ENCODE peak calls at places on chromosomes 4 and X, in five cellular contexts. One of them, this sample, is unnamed.

GRCh38 chr4:79855081-79855480 is 217.9 kb downstream of the ANTXR2 start:
- DNase-seq in CD4-positive, alpha-beta memory T cell: no peak
- DNase-seq in cardiac muscle cell: no peak
- DNase-seq in iPS DF 6.9: no peak
- DNase-seq in tibial artery: no peak
- DNase-seq in this sample: no peak

GRCh38 chrX:39883664-39884063 is 214.1 kb downstream of the BCOR start:
- DNase-seq in cardiac muscle cell: no peak
- DNase-seq in iPS DF 6.9: no peak
- DNase-seq in CD4-positive, alpha-beta memory T cell: no peak
- DNase-seq in tibial artery: no peak
- DNase-seq in this sample: no peak

GRCh38 chrX:110015027-110015426 is 12.1 kb downstream of the TMEM164 start:
- DNase-seq in tibial artery: no peak
- DNase-seq in iPS DF 6.9: no peak
- DNase-seq in CD4-positive, alpha-beta memory T cell: no peak
- DNase-seq in cardiac muscle cell: no peak
- DNase-seq in this sample: no peak

GRCh38 chr4:188107931-188108843 is 1.2 kb downstream of the TRIML2 start:
- DNase-seq in tibial artery: no peak
- DNase-seq in iPS DF 6.9: peak; percentile 80
- DNase-seq in CD4-positive, alpha-beta memory T cell: no peak
- DNase-seq in cardiac muscle cell: no peak
- DNase-seq in this sample: no peak

GRCh38 chr4:84582988-84583870 is at the start of gene CDS1:
- DNase-seq in cardiac muscle cell: peak; percentile 71
- DNase-seq in CD4-positive, alpha-beta memory T cell: no peak
- DNase-seq in iPS DF 6.9: no peak
- DNase-seq in tibial artery: no peak
- DNase-seq in this sample: no peak

GRCh38 chr4:185780472-185780871 is 31.5 kb downstream of the SORBS2 start:
- DNase-seq in tibial artery: no peak
- DNase-seq in iPS DF 6.9: no peak
- DNase-seq in CD4-positive, alpha-beta memory T cell: no peak
- DNase-seq in cardiac muscle cell: no peak
- DNase-seq in this sample: no peak

GRCh38 chr4:54714631-54715030 is 56.9 kb downstream of the KIT start:
- DNase-seq in cardiac muscle cell: no peak
- DNase-seq in iPS DF 6.9: no peak
- DNase-seq in tibial artery: no peak
- DNase-seq in CD4-positive, alpha-beta memory T cell: no peak
- DNase-seq in this sample: no peak

GRCh38 chr4:84681488-84682274 is 98.8 kb downstream of the CDS1 start:
- DNase-seq in cardiac muscle cell: peak; percentile 81
- DNase-seq in tibial artery: no peak
- DNase-seq in CD4-positive, alpha-beta memory T cell: no peak
- DNase-seq in iPS DF 6.9: no peak
- DNase-seq in this sample: no peak

GRCh38 chr4:1367230-1367935 is 20.4 kb downstream of the UVSSA start:
- DNase-seq in iPS DF 6.9: no peak
- DNase-seq in tibial artery: no peak
- DNase-seq in cardiac muscle cell: no peak
- DNase-seq in CD4-positive, alpha-beta memory T cell: no peak
- DNase-seq in this sample: no peak

GRCh38 chr4:2251073-2251794 is 9.3 kb upstream of the HAUS3 start:
- DNase-seq in cardiac muscle cell: no peak
- DNase-seq in tibial artery: peak; percentile 18
- DNase-seq in CD4-positive, alpha-beta memory T cell: no peak
- DNase-seq in iPS DF 6.9: no peak
- DNase-seq in this sample: no peak

GRCh38 chr4:84920591-84920990 is 45.9 kb downstream of the WDFY3 start:
- DNase-seq in iPS DF 6.9: no peak
- DNase-seq in cardiac muscle cell: no peak
- DNase-seq in tibial artery: peak; percentile 28
- DNase-seq in CD4-positive, alpha-beta memory T cell: no peak
- DNase-seq in this sample: no peak

DNA sequence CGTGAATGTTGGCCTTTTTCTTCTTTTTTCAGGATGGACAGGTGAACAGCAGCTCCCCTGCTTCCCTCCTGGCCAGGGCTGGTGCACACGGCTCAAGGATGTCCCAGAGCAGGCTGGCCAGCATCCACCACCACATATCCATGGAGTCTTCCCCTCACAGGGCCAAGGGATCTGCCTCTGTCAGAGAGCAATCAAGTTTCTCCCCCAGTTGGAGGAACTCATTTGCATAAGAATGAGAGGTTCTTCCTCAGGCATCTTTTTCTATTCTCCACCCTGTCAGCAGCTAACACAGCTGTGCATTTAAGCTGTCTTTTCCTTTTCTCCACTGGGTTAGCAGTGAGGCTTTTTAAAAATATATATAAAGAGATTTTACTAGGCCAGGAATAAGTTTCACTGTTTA is 143.8 kb downstream of the ANAPC10 start:
- DNase-seq in iPS DF 6.9: no peak
- DNase-seq in CD4-positive, alpha-beta memory T cell: no peak
- DNase-seq in tibial artery: no peak
- DNase-seq in cardiac muscle cell: no peak
- DNase-seq in this sample: no peak
- H3K9me3 ChIP-seq in iPS DF 6.9: no peaks in the 10 kb centered on the region
- H3K9me3 ChIP-seq in CD4-positive, alpha-beta memory T cell: peaks cover 4% of the 10 kb centered on the region
- H3K9me3 ChIP-seq in tibial artery: peaks cover 38% of the 10 kb centered on the region
- H3K9me3 ChIP-seq in cardiac muscle cell: no peaks in the 10 kb centered on the region
- H3K9me3 ChIP-seq in this sample: peaks cover 19% of the 10 kb centered on the region

GRCh38 chrX:44980403-44980802 is 107.4 kb downstream of the KDM6A start:
- DNase-seq in cardiac muscle cell: no peak
- DNase-seq in tibial artery: no peak
- DNase-seq in CD4-positive, alpha-beta memory T cell: no peak
- DNase-seq in iPS DF 6.9: no peak
- DNase-seq in this sample: no peak
- H3K9me3 ChIP-seq in cardiac muscle cell: no peaks in the 10 kb centered on the region
- H3K9me3 ChIP-seq in tibial artery: no peaks in the 10 kb centered on the region
- H3K9me3 ChIP-seq in CD4-positive, alpha-beta memory T cell: no peaks in the 10 kb centered on the region
- H3K9me3 ChIP-seq in iPS DF 6.9: no peaks in the 10 kb centered on the region
- H3K9me3 ChIP-seq in this sample: peaks cover 5% of the 10 kb centered on the region

GRCh38 chrX:137549073-137549472 is 16.9 kb upstream of the ZIC3 start:
- DNase-seq in iPS DF 6.9: no peak
- DNase-seq in cardiac muscle cell: no peak
- DNase-seq in tibial artery: no peak
- DNase-seq in CD4-positive, alpha-beta memory T cell: no peak
- DNase-seq in this sample: no peak

GRCh38 chrX:137550561-137551305 is 15.2 kb upstream of the ZIC3 start:
- DNase-seq in cardiac muscle cell: no peak
- DNase-seq in CD4-positive, alpha-beta memory T cell: no peak
- DNase-seq in tibial artery: no peak
- DNase-seq in iPS DF 6.9: no peak
- DNase-seq in this sample: no peak

GRCh38 chrX:137547291-137547690 is 18.6 kb upstream of the ZIC3 start:
- DNase-seq in iPS DF 6.9: no peak
- DNase-seq in CD4-positive, alpha-beta memory T cell: no peak
- DNase-seq in cardiac muscle cell: peak; percentile 26
- DNase-seq in tibial artery: no peak
- DNase-seq in this sample: no peak

GRCh38 chrX:137548261-137548660 is 17.7 kb upstream of the ZIC3 start:
- DNase-seq in CD4-positive, alpha-beta memory T cell: no peak
- DNase-seq in cardiac muscle cell: no peak
- DNase-seq in iPS DF 6.9: no peak
- DNase-seq in tibial artery: no peak
- DNase-seq in this sample: no peak

GRCh38 chrX:137549846-137550534 is 15.9 kb upstream of the ZIC3 start:
- DNase-seq in iPS DF 6.9: no peak
- DNase-seq in CD4-positive, alpha-beta memory T cell: no peak
- DNase-seq in tibial artery: no peak
- DNase-seq in cardiac muscle cell: no peak
- DNase-seq in this sample: no peak
- H3K9me3 ChIP-seq in iPS DF 6.9: no peaks in the 10 kb centered on the region
- H3K9me3 ChIP-seq in CD4-positive, alpha-beta memory T cell: no peaks in the 10 kb centered on the region
- H3K9me3 ChIP-seq in tibial artery: peaks cover 6% of the 10 kb centered on the region
- H3K9me3 ChIP-seq in cardiac muscle cell: no peaks in the 10 kb centered on the region
- H3K9me3 ChIP-seq in this sample: no peaks in the 10 kb centered on the region

DNA sequence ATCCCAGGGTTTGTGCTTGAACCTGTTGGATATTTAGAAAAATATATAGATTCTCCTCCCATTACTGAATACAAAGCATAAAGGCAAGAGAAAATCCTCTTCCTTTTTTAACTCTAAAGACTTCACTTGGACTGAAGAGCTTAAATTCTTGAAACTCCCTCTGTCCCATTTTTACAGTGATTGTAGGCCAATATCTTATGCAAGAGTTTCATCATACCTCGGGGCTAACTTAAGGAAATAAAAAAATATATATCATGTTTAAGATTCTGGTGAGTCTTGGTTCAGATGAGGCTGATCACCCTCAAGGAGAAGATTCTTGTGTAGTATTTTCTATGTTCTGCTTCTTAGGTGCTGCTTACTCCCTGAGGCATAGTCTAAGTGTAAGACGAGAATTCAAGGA is 1449.6 kb downstream of the C4orf33 start:
- DNase-seq in tibial artery: no peak
- DNase-seq in cardiac muscle cell: no peak
- DNase-seq in iPS DF 6.9: no peak
- DNase-seq in CD4-positive, alpha-beta memory T cell: no peak
- DNase-seq in this sample: no peak
- H3K9me3 ChIP-seq in tibial artery: no peaks in the 10 kb centered on the region
- H3K9me3 ChIP-seq in cardiac muscle cell: no peaks in the 10 kb centered on the region
- H3K9me3 ChIP-seq in iPS DF 6.9: no peaks in the 10 kb centered on the region
- H3K9me3 ChIP-seq in CD4-positive, alpha-beta memory T cell: no peaks in the 10 kb centered on the region
- H3K9me3 ChIP-seq in this sample: no peaks in the 10 kb centered on the region

DNA sequence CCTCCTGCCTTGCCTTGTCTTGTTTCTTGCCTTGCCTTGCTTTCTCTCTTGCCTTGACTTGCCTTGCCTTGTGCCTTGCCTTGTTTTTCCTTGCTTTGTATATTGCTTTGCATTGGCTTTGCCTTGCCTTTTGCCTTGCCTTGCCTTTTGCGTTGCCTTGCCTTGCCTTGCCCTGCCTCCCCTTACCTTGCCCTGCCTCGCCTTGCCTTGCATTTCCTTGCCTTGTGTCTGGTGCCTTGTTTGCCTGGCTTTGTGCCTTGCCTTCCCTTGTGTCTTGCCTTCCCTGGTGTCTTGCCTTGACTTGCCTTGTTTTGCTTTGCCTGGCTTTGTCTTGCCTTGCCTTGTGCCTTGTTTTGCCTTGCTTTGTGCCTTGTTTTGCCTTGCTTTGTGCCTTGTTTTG is 89.7 kb downstream of the TAB3 start:
- DNase-seq in tibial artery: no peak
- DNase-seq in cardiac muscle cell: no peak
- DNase-seq in iPS DF 6.9: no peak
- DNase-seq in CD4-positive, alpha-beta memory T cell: no peak
- DNase-seq in this sample: no peak
- H3K9me3 ChIP-seq in tibial artery: no peaks in the 10 kb centered on the region
- H3K9me3 ChIP-seq in cardiac muscle cell: no peaks in the 10 kb centered on the region
- H3K9me3 ChIP-seq in iPS DF 6.9: no peaks in the 10 kb centered on the region
- H3K9me3 ChIP-seq in CD4-positive, alpha-beta memory T cell: no peaks in the 10 kb centered on the region
- H3K9me3 ChIP-seq in this sample: no peaks in the 10 kb centered on the region

GRCh38 chrX:49673394-49673793 is 22.4 kb downstream of the PAGE1 start:
- DNase-seq in iPS DF 6.9: no peak
- DNase-seq in tibial artery: no peak
- DNase-seq in CD4-positive, alpha-beta memory T cell: no peak
- DNase-seq in cardiac muscle cell: no peak
- DNase-seq in this sample: no peak
- H3K9me3 ChIP-seq in iPS DF 6.9: no peaks in the 10 kb centered on the region
- H3K9me3 ChIP-seq in tibial artery: no peaks in the 10 kb centered on the region
- H3K9me3 ChIP-seq in CD4-positive, alpha-beta memory T cell: no peaks in the 10 kb centered on the region
- H3K9me3 ChIP-seq in cardiac muscle cell: no peaks in the 10 kb centered on the region
- H3K9me3 ChIP-seq in this sample: no peaks in the 10 kb centered on the region

DNA sequence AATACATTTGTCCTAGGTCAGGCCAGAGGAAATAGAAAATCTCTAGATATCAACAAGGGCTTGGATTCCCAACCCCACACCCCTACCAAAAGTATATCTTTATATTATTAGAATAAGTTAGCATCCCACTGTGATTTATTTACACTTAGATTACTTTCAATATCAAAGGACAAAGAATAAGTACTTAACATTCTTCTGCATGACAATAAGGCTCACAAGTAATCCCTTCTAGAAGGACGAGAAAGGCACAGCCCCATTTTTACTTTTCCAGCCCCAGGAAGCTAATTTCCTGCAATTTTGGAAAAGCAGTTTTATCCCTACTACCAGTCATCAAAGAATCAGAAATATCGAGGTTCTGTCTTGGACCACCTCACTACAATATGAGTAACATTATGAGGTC is 14.1 kb upstream of the SLITRK2 start:
- DNase-seq in CD4-positive, alpha-beta memory T cell: no peak
- DNase-seq in cardiac muscle cell: no peak
- DNase-seq in iPS DF 6.9: no peak
- DNase-seq in tibial artery: no peak
- DNase-seq in this sample: no peak
- H3K9me3 ChIP-seq in CD4-positive, alpha-beta memory T cell: no peaks in the 10 kb centered on the region
- H3K9me3 ChIP-seq in cardiac muscle cell: no peaks in the 10 kb centered on the region
- H3K9me3 ChIP-seq in iPS DF 6.9: no peaks in the 10 kb centered on the region
- H3K9me3 ChIP-seq in tibial artery: no peaks in the 10 kb centered on the region
- H3K9me3 ChIP-seq in this sample: no peaks in the 10 kb centered on the region

GRCh38 chr4:147233-147632 is 22.9 kb downstream of the ZNF718 start:
- DNase-seq in iPS DF 6.9: no peak
- DNase-seq in tibial artery: no peak
- DNase-seq in CD4-positive, alpha-beta memory T cell: no peak
- DNase-seq in cardiac muscle cell: no peak
- DNase-seq in this sample: no peak
- H3K9me3 ChIP-seq in iPS DF 6.9: no peaks in the 10 kb centered on the region
- H3K9me3 ChIP-seq in tibial artery: peaks cover 92% of the 10 kb centered on the region
- H3K9me3 ChIP-seq in CD4-positive, alpha-beta memory T cell: peaks cover 43% of the 10 kb centered on the region
- H3K9me3 ChIP-seq in cardiac muscle cell: peaks cover 3% of the 10 kb centered on the region
- H3K9me3 ChIP-seq in this sample: peaks cover 89% of the 10 kb centered on the region

GRCh38 chr4:11175374-11175773 is 253.3 kb downstream of the HS3ST1 start:
- DNase-seq in iPS DF 6.9: no peak
- DNase-seq in cardiac muscle cell: no peak
- DNase-seq in CD4-positive, alpha-beta memory T cell: no peak
- DNase-seq in tibial artery: no peak
- DNase-seq in this sample: no peak
- H3K9me3 ChIP-seq in iPS DF 6.9: no peaks in the 10 kb centered on the region
- H3K9me3 ChIP-seq in cardiac muscle cell: no peaks in the 10 kb centered on the region
- H3K9me3 ChIP-seq in CD4-positive, alpha-beta memory T cell: no peaks in the 10 kb centered on the region
- H3K9me3 ChIP-seq in tibial artery: no peaks in the 10 kb centered on the region
- H3K9me3 ChIP-seq in this sample: no peaks in the 10 kb centered on the region

GRCh38 chr4:49516796-49517195 is 530.7 kb downstream of the CWH43 start:
- DNase-seq in tibial artery: no peak
- DNase-seq in iPS DF 6.9: no peak
- DNase-seq in cardiac muscle cell: no peak
- DNase-seq in CD4-positive, alpha-beta memory T cell: no peak
- DNase-seq in this sample: no peak
- H3K9me3 ChIP-seq in tibial artery: peaks cover 19% of the 10 kb centered on the region
- H3K9me3 ChIP-seq in iPS DF 6.9: peaks cover 6% of the 10 kb centered on the region
- H3K9me3 ChIP-seq in cardiac muscle cell: peaks cover 23% of the 10 kb centered on the region
- H3K9me3 ChIP-seq in CD4-positive, alpha-beta memory T cell: peaks cover 15% of the 10 kb centered on the region
- H3K9me3 ChIP-seq in this sample: peaks cover 16% of the 10 kb centered on the region